ENCODE peak calls at places on chromosomes 4 and X, in five cellular contexts. L is Peyer's patch, M is tibial nerve, Y is left ventricle myocardium inferior, P is fibroblast of lung. K is an unnamed sample.

GRCh38 chr4:151107063-151107462 is 7.6 kb downstream of the RPS3A start:
- DNase-seq in M (no peak), Y (no peak), L (no peak), P (no peak), K (no peak)

GRCh38 chr4:99341426-99341825 is 11.1 kb downstream of the ADH1C start:
- DNase-seq in M (no peak), P (no peak), Y (no peak), L (no peak), K (no peak)

GRCh38 chr4:84503495-84504437 is 4.7 kb upstream of the NKX6-1 start:
- DNase-seq in L (no peak), M (no peak), Y (no peak), P (peak; percentile 63), K (peak; percentile 79)

GRCh38 chrX:136752796-136753195 is 27.9 kb downstream of the ARHGEF6 start:
- DNase-seq in Y (no peak), M (no peak), L (no peak), P (peak; percentile 20), K (no peak)

GRCh38 chrX:55007633-55008032 is 7.5 kb downstream of the APEX2 start:
- DNase-seq in M (no peak), Y (no peak), P (peak; percentile 76), L (no peak), K (peak; percentile 74)

GRCh38 chr4:10810411-10810810 is 125.8 kb upstream of the CLNK start:
- DNase-seq in L (no peak), Y (no peak), M (no peak), P (peak; percentile 60), K (no peak)

GRCh38 chrX:41050359-41050758 is 34.9 kb upstream of the USP9X start:
- DNase-seq in L (no peak), Y (no peak), M (no peak), P (no peak), K (no peak)

GRCh38 chr4:41207330-41207831 is 7.0 kb downstream of the APBB2 start:
- DNase-seq in M (no peak), Y (peak; percentile 31), P (peak; percentile 44), L (no peak), K (peak; percentile 72)

GRCh38 chr4:113684534-113685091 is 76.9 kb downstream of the CAMK2D start:
- DNase-seq in L (no peak), M (no peak), Y (peak; percentile 71), P (peak; percentile 74), K (peak; percentile 52)

GRCh38 chrX:44332437-44332836 is 11.0 kb downstream of the EFHC2 start:
- DNase-seq in P (no peak), Y (no peak), M (no peak), L (no peak), K (no peak)

GRCh38 chr4:77073981-77074865 is 1.6 kb downstream of the CCNI start:
- DNase-seq in M (no peak), L (no peak), Y (no peak), P (no peak), K (no peak)

GRCh38 chr4:1350169-1350520 is 3.1 kb downstream of the UVSSA start:
- DNase-seq in Y (no peak), P (no peak), M (no peak), L (no peak), K (no peak)

GRCh38 chrX:143683486-143683885 is 37.1 kb downstream of the SPANXN2 start:
- DNase-seq in L (no peak), M (no peak), Y (no peak), P (no peak), K (no peak)

GRCh38 chr4:18278244-18278643 is 256.7 kb upstream of the LCORL start:
- DNase-seq in P (no peak), L (no peak), M (no peak), Y (no peak), K (no peak)

GRCh38 chr4:142405021-142405991 is 440.8 kb downstream of the INPP4B start:
- DNase-seq in L (peak; percentile 39), Y (peak; percentile 23), M (peak; percentile 14), P (peak; percentile 81), K (peak; percentile 79)

GRCh38 chrX:66110112-66110511 is 53.9 kb upstream of the HEPH start:
- DNase-seq in L (peak; percentile 19), M (no peak), Y (no peak), P (no peak), K (peak; percentile 44)

GRCh38 chr4:6329478-6330383 is 60.1 kb downstream of the WFS1 start:
- DNase-seq in P (no peak), M (no peak), L (no peak), Y (no peak), K (no peak)

GRCh38 chr4:86993909-86994672 is 59.3 kb downstream of the AFF1 start:
- DNase-seq in M (no peak), Y (no peak), P (no peak), L (no peak), K (no peak)

GRCh38 chrX:38871129-38872029 is 70.1 kb downstream of the MID1IP1 start:
- DNase-seq in P (peak; percentile 11), M (no peak), L (no peak), Y (no peak), K (no peak)

GRCh38 chr4:13511101-13511500 is 27.0 kb upstream of the RAB28 start:
- DNase-seq in Y (no peak), P (no peak), M (no peak), L (no peak), K (no peak)

GRCh38 chrX:19660604-19661003 is 145.3 kb upstream of the MAP3K15 start:
- DNase-seq in Y (no peak), L (no peak), M (no peak), P (no peak), K (peak; percentile 48)

GRCh38 chr4:89491731-89492235 is 184.2 kb upstream of the GPRIN3 start:
- DNase-seq in Y (no peak), L (no peak), P (peak; percentile 16), M (no peak), K (no peak)

GRCh38 chrX:123920065-123920785 is 41.3 kb upstream of the STAG2 start:
- DNase-seq in Y (no peak), M (no peak), P (peak; percentile 92), L (no peak), K (peak; percentile 60)

GRCh38 chr4:66574145-66574978 is 904.1 kb upstream of the EPHA5 start:
- DNase-seq in P (peak; percentile 95), M (no peak), L (no peak), Y (no peak), K (peak; percentile 71)

GRCh38 chrX:103742339-103742738 is 31.6 kb downstream of the TMEM31 start:
- DNase-seq in L (no peak), Y (no peak), M (no peak), P (no peak), K (no peak)

GRCh38 chrX:55132416-55132815 is 43.6 kb downstream of the PAGE2 start:
- DNase-seq in M (no peak), Y (no peak), L (no peak), P (no peak), K (no peak)

GRCh38 chr4:159487284-159487747 is 384.4 kb downstream of the RAPGEF2 start:
- DNase-seq in P (peak; percentile 73), Y (no peak), L (no peak), M (no peak), K (peak; percentile 87)

GRCh38 chr4:25862411-25863346 is at the start of gene SEL1L3:
- DNase-seq in M (no peak), L (peak; percentile 80), Y (peak; percentile 29), P (no peak), K (no peak)

GRCh38 chr4:169940460-169940859 is 85.7 kb downstream of the MFAP3L start:
- DNase-seq in L (no peak), M (no peak), Y (no peak), P (no peak), K (no peak)

GRCh38 chrX:10656214-10656613 is 35.8 kb upstream of the MID1 start:
- DNase-seq in M (no peak), L (no peak), Y (no peak), P (no peak), K (no peak)

GRCh38 chr4:3340703-3341088 is 47.9 kb downstream of the RGS12 start:
- DNase-seq in Y (no peak), P (no peak), M (no peak), L (no peak), K (no peak)

GRCh38 chr4:56727150-56727549 is 46.1 kb upstream of the HOPX start:
- DNase-seq in Y (no peak), M (no peak), L (no peak), P (no peak), K (peak; percentile 31)

GRCh38 chr4:79852305-79852730 is 220.7 kb downstream of the ANTXR2 start:
- DNase-seq in P (peak; percentile 19), L (no peak), Y (peak; percentile 43), M (no peak), K (peak; percentile 81)

GRCh38 chrX:77617206-77617605 is 168.8 kb downstream of the ATRX start:
- DNase-seq in M (no peak), Y (no peak), L (no peak), P (no peak), K (no peak)

GRCh38 chr4:73872331-73873108 is 3.3 kb downstream of the CXCL1 start:
- DNase-seq in P (no peak), L (no peak), M (no peak), Y (no peak), K (peak; percentile 78)

DNA sequence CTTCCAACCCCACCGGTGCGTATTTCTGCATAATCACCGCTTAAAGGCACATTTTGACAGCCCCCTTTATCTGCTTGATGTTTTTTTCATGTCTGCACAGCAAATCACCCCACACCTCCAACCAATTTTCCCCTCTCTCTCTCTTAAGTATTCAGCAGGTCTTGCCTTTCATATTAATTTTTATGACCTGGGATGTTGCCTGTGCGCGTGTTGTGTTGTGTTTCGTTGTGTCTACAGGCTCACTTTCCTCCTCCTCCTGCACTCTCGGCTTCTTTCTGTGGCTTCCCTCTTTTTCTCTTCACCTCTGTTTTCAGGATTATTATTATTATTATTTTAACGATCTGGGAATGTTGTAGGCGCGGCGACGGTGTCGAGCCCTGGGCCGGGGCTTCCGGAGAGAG is 721 bp downstream of the POU4F2 start:
- DNase-seq in Y (no peak), P (no peak), M (no peak), L (no peak), K (no peak)
- H3K4me3 ChIP-seq in Y (peak overlapping the region; percentile 52), P (no peak overlapping the region), M (no peak overlapping the region), L (no peak overlapping the region), K (no peak overlapping the region)

GRCh38 chr4:48944659-48945290 is 38.2 kb upstream of the OCIAD2 start:
- DNase-seq in M (no peak), L (peak; percentile 22), P (no peak), Y (no peak), K (no peak)
- TF ChIP-seq CTCF in M (no peak), L (no peak), P (peak; percentile 28), Y (peak; percentile 27), K (peak; percentile 41)

GRCh38 chr4:54100607-54101189 is 735 bp downstream of the GSX2 start:
- DNase-seq in P (no peak), Y (no peak), L (no peak), M (no peak), K (no peak)

GRCh38 chr4:54101190-54102041 is 1.5 kb downstream of the GSX2 start:
- DNase-seq in L (no peak), M (no peak), Y (no peak), P (no peak), K (no peak)

GRCh38 chr4:54099287-54099958 is 540 bp upstream of the GSX2 start:
- DNase-seq in L (no peak), M (no peak), P (peak; percentile 67), Y (no peak), K (no peak)

GRCh38 chr4:54098375-54098774 is 1.6 kb upstream of the GSX2 start:
- DNase-seq in M (no peak), P (no peak), L (no peak), Y (no peak), K (no peak)

GRCh38 chr4:54099959-54100606 is at the start of gene GSX2:
- DNase-seq in Y (peak; percentile 37), P (no peak), L (no peak), M (no peak), K (no peak)
- H3K4me3 ChIP-seq in Y (peak within 1 kb of the TSS; percentile 60), P (peak within 1 kb of the TSS; percentile 52), L (peak within 1 kb of the TSS; percentile 44), M (peak within 1 kb of the TSS; percentile 37), K (peak within 1 kb of the TSS; percentile 48)

GRCh38 chrX:14029425-14030247 is at the start of gene GEMIN8:
- DNase-seq in M (peak; percentile 54), P (peak; percentile 92), L (peak; percentile 84), Y (peak; percentile 86), K (peak; percentile 89)
- TF ChIP-seq CTCF in M (no peak), P (no peak), L (no peak), Y (no peak), K (no peak)

K was measured in fibroblast of pulmonary artery.